ENCODE peak calls at places on chromosome 13, in six cellular contexts. I is spleen, Z is HCT116, B is transverse colon, W is esophagus muscularis mucosa, G is breast epithelium. R is an unnamed sample. For H3K9me3, the result is how much of the 10 kb centered on the place peaks cover.

GRCh38 chr13:75635621-75636338 is at the start of gene LMO7:
- DNase-seq in I (peak), Z (no peak), B (peak), W (no peak), G (peak), R (peak)

GRCh38 chr13:95484052-95484451 is 68.5 kb upstream of the CLDN10 start:
- DNase-seq in I (no peak), Z (no peak), B (no peak), W (no peak), G (no peak), R (no peak)

GRCh38 chr13:37481005-37481857 is 117.3 kb downstream of the POSTN start:
- DNase-seq in I (no peak), Z (no peak), B (no peak), W (no peak), G (no peak), R (no peak)

GRCh38 chr13:38166121-38166520 is 183.5 kb upstream of the UFM1 start:
- DNase-seq in I (no peak), Z (no peak), B (no peak), W (no peak), G (no peak), R (no peak)

GRCh38 chr13:29509999-29510586 is 85.4 kb downstream of the SLC7A1 start:
- DNase-seq in I (peak), Z (no peak), B (no peak), W (no peak), G (no peak), R (no peak)

GRCh38 chr13:55673910-55674309 is 1466.8 kb upstream of the PRR20A start:
- DNase-seq in I (no peak), Z (no peak), B (no peak), W (no peak), G (no peak), R (no peak)

GRCh38 chr13:107250626-107251025 is 682.7 kb upstream of the ARGLU1 start:
- DNase-seq in I (no peak), Z (no peak), B (no peak), W (no peak), G (no peak), R (no peak)

GRCh38 chr13:83881917-83882625 is at the start of gene SLITRK1:
- DNase-seq in I (no peak), Z (no peak), B (no peak), W (no peak), G (no peak), R (peak)

GRCh38 chr13:53342623-53343022 is 314.0 kb downstream of the OLFM4 start:
- DNase-seq in I (no peak), Z (no peak), B (no peak), W (no peak), G (no peak), R (no peak)

GRCh38 chr13:26785845-26786630 is 25.5 kb upstream of the GPR12 start:
- DNase-seq in I (peak), Z (no peak), B (peak), W (no peak), G (no peak), R (peak)

GRCh38 chr13:97328222-97328790 is 105.7 kb upstream of the RAP2A start:
- DNase-seq in I (no peak), Z (no peak), B (no peak), W (peak), G (peak), R (no peak)
- H3K27ac ChIP-seq in I (no peak), Z (peak), B (peak), W (peak), G (peak), R (no peak)

GRCh38 chr13:80668452-80668851 is 327.5 kb upstream of the SPRY2 start:
- DNase-seq in I (no peak), Z (no peak), B (no peak), W (no peak), G (no peak), R (no peak)

GRCh38 chr13:80666782-80667537 is 326.0 kb upstream of the SPRY2 start:
- DNase-seq in I (no peak), Z (no peak), B (no peak), W (no peak), G (no peak), R (no peak)

GRCh38 chr13:80671773-80672172 is 330.8 kb upstream of the SPRY2 start:
- DNase-seq in I (no peak), Z (no peak), B (no peak), W (no peak), G (no peak), R (no peak)

GRCh38 chr13:80665792-80666333 is 324.9 kb upstream of the SPRY2 start:
- DNase-seq in I (no peak), Z (no peak), B (no peak), W (no peak), G (no peak), R (no peak)

DNA sequence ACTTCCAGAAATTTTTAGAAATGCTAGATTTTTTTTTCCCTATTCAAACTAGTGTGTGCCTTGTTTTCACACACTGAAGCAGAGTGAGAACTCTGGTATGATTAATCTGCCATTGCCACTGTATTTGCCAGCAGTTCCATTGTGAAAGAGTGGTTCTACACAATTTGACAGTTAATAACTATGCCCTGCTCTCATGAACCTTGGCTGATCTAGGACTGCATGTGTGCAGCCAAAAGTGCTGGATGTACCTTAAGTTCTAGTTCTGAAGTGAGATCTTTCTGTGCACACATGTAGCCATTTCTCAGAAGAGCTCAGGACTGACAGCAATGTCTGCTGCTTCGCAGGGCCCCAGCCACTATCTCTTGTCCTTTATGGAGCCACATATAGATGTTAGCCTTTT is 328.2 kb upstream of the SPRY2 start:
- DNase-seq in I (no peak), Z (no peak), B (no peak), W (no peak), G (no peak), R (no peak)
- H3K9me3 ChIP-seq in I (under half), Z (under half), B (under half), W (under half), G (under half), R (under half)

GRCh38 chr13:71034018-71034417 is 833.0 kb downstream of the DACH1 start:
- DNase-seq in I (no peak), Z (no peak), B (no peak), W (no peak), G (no peak), R (peak)
- TF ChIP-seq POLR2AphosphoS5 in I (no peak), Z (no peak), B (no peak), W (no peak), G (no peak), R (no peak)

GRCh38 chr13:110408286-110408685 is 101.2 kb downstream of the COL4A2 start:
- DNase-seq in I (no peak), Z (no peak), B (no peak), W (no peak), G (peak), R (no peak)

GRCh38 chr13:110410906-110411305 is 103.8 kb downstream of the COL4A2 start:
- DNase-seq in I (no peak), Z (no peak), B (no peak), W (no peak), G (peak), R (no peak)

GRCh38 chr13:110409581-110409992 is 102.5 kb downstream of the COL4A2 start:
- DNase-seq in I (no peak), Z (no peak), B (no peak), W (no peak), G (peak), R (no peak)

GRCh38 chr13:110411316-110412105 is 104.4 kb downstream of the COL4A2 start:
- DNase-seq in I (no peak), Z (no peak), B (no peak), W (no peak), G (no peak), R (no peak)

DNA sequence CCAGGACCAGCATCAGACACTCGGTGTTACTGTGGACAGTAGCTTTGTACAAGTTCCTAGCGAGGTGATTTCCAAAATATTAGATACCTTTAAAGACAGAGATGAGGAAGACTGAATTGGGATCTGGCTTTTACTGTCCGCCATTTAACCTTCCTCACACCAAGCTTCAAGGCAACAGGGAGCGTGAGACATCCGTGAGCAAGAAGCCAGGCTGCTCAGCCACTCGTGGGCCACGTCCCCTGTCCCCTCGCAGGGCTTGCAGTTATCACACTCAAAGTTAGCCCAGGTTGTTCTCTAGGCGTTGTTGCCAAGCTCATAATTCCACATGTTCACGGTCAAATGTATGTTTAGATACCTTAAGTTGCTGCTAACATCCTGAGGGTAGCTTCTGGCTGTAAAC is 102.9 kb downstream of the COL4A2 start:
- DNase-seq in I (no peak), Z (no peak), B (no peak), W (no peak), G (no peak), R (no peak)
- H3K27ac ChIP-seq in I (peak), Z (no peak), B (peak), W (peak), G (peak), R (peak)

DNA sequence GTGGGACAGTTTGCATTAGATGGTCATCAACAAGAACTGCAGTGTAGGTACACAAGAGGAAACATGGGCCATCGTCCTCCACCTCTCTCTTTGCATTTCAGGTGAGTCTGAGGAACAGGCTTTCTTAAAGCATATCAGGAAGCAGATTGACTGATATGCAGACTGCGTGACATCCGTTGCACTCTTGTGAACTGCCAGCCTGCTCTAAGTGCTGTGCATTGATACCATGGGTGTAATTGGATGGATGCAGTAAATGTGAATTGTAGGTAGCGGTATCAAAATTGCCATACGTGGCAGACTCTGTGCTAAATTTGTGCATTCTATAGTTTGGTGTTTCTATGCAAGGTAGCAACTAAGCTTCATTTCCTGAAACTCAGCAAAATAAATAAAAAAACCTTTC is 1008.3 kb downstream of the EFNB2 start:
- DNase-seq in I (no peak), Z (no peak), B (no peak), W (no peak), G (no peak), R (no peak)
- H3K9me3 ChIP-seq in I (under half), Z (under half), B (under half), W (under half), G (under half), R (under half)